ENCODE peak calls at places on chromosomes 13 and 19, in seven cellular contexts. J is EH; C is T-helper 2 cell; W is hippocampal formation; Z is NCI-H2029 treated with DMSO at 0.1 percent for 48 hours; D is effector CD4-positive, alpha-beta T cell; P is activated CD4-positive, alpha-beta T cell treated with anti-CD3 and anti-CD28 coated beads for 4 hours. H is an unnamed sample.

GRCh38 chr13:79392882-79393563 is 13.0 kb downstream of the RBM26 start:
- DNase-seq in Z (no peak), C (no peak), W (no peak), D (no peak), J (peak; percentile 71), P (no peak), H (peak; percentile 76)

GRCh38 chr19:57934820-57935665 is at the start of gene ZNF418:
- DNase-seq in C (no peak), P (peak; percentile 22), J (peak; percentile 71), D (no peak), W (peak; percentile 89), Z (peak; percentile 3), H (peak; percentile 86)

GRCh38 chr13:59299584-59299983 is 864.1 kb downstream of the DIAPH3 start:
- DNase-seq in C (no peak), D (no peak), P (no peak), J (no peak), Z (no peak), W (no peak), H (no peak)

GRCh38 chr19:48393196-48393558 is 291 bp upstream of the GRIN2D start:
- DNase-seq in D (no peak), W (no peak), C (no peak), P (no peak), Z (no peak), J (no peak), H (no peak)

GRCh38 chr19:15463865-15464371 is 426 bp downstream of the RASAL3 start:
- DNase-seq in P (peak; percentile 70), W (no peak), D (peak; percentile 75), C (peak; percentile 41), J (no peak), Z (no peak), H (no peak)

GRCh38 chr13:108220042-108220441 is 1.9 kb downstream of the ABHD13 start:
- DNase-seq in Z (no peak), P (peak; percentile 26), W (no peak), C (no peak), D (no peak), J (no peak), H (peak; percentile 14)

GRCh38 chr13:75870397-75870801 is 234.3 kb downstream of the LMO7 start:
- DNase-seq in P (peak; percentile 4), D (no peak), Z (no peak), C (no peak), W (peak; percentile 20), J (peak; percentile 50), H (no peak)

GRCh38 chr19:2495651-2496316 is 19.9 kb downstream of the GADD45B start:
- DNase-seq in Z (no peak), P (no peak), C (no peak), W (no peak), J (peak; percentile 86), D (no peak), H (no peak)

GRCh38 chr13:81017525-81018152 is 676.7 kb upstream of the SPRY2 start:
- DNase-seq in C (no peak), W (peak; percentile 85), D (no peak), Z (no peak), J (peak; percentile 35), P (no peak), H (peak; percentile 62)

GRCh38 chr19:29645911-29646310 is 19.4 kb upstream of the PLEKHF1 start:
- DNase-seq in D (no peak), J (peak; percentile 71), P (no peak), C (no peak), Z (peak; percentile 10), W (no peak), H (no peak)

GRCh38 chr13:26186141-26186870 is 35.8 kb downstream of the RNF6 start:
- DNase-seq in P (peak; percentile 90), C (peak; percentile 80), J (peak; percentile 86), D (peak; percentile 83), W (peak; percentile 63), Z (peak; percentile 21), H (peak; percentile 74)

GRCh38 chr19:38134538-38135149 is 89.4 kb downstream of the DPF1 start:
- DNase-seq in P (peak; percentile 16), J (peak; percentile 56), D (peak; percentile 10), W (no peak), C (no peak), Z (no peak), H (peak; percentile 22)

GRCh38 chr13:31056650-31057275 is 104.9 kb downstream of the HSPH1 start:
- DNase-seq in J (peak; percentile 40), C (no peak), Z (no peak), W (peak; percentile 58), P (no peak), D (no peak), H (no peak)

GRCh38 chr19:41795031-41795461 is 1.3 kb upstream of the CEACAM3 start:
- DNase-seq in C (no peak), J (peak; percentile 54), D (peak; percentile 53), W (no peak), P (peak; percentile 53), Z (peak; percentile 54), H (peak; percentile 9)

H was measured in renal cortical epithelial cell.